ENCODE peak calls at places on chromosomes 13 and 19, in seven cellular contexts. U, G, H, J, N, P and O are unnamed samples.

GRCh38 chr19:29662604-29663404 is 2.5 kb upstream of the PLEKHF1 start:
- DNase-seq in P (peak), H (no peak), G (no peak), U (no peak), N (no peak), J (peak), O (peak)

GRCh38 chr13:29595380-29596063 is at the start of gene SLC7A1:
- DNase-seq in G (peak), P (peak), H (peak), U (peak), N (peak), J (peak), O (peak)

GRCh38 chr19:47637550-47637949 is 28.6 kb downstream of the BICRA start:
- DNase-seq in U (no peak), G (no peak), H (no peak), P (no peak), J (no peak), N (no peak), O (no peak)

GRCh38 chr19:48342841-48343540 is 17.6 kb downstream of the EMP3 start:
- DNase-seq in N (no peak), G (no peak), H (no peak), P (no peak), J (no peak), U (no peak), O (no peak)

GRCh38 chr19:3618144-3618810 is 8.3 kb downstream of the CACTIN start:
- DNase-seq in N (no peak), P (peak), H (no peak), U (peak), J (peak), G (peak), O (peak)

GRCh38 chr13:21175656-21176194 is 627 bp downstream of the SKA3 start:
- DNase-seq in H (no peak), J (no peak), G (no peak), U (no peak), P (no peak), N (no peak), O (no peak)

GRCh38 chr13:46614582-46614981 is 61.6 kb downstream of the LRCH1 start:
- DNase-seq in G (no peak), J (no peak), P (no peak), U (no peak), H (no peak), N (no peak), O (no peak)

GRCh38 chr19:35184884-35185283 is 30.3 kb downstream of the FXYD5 start:
- DNase-seq in N (no peak), P (no peak), U (no peak), H (no peak), G (no peak), J (no peak), O (no peak)

GRCh38 chr13:83153833-83154232 is 728.4 kb downstream of the SLITRK1 start:
- DNase-seq in P (no peak), J (no peak), G (no peak), U (no peak), N (no peak), H (peak), O (no peak)

GRCh38 chr13:28044608-28045007 is 55.8 kb downstream of the FLT3 start:
- DNase-seq in P (no peak), J (no peak), U (no peak), G (no peak), N (no peak), H (no peak), O (no peak)